ENCODE peak calls at places on chromosomes 11 and 22, in eight cellular contexts. M, S, T, V, W, E, K and F are unnamed samples.

GRCh38 chr22:43395296-43395695 is 16.5 kb upstream of the MPPED1 start:
- DNase-seq in S (no peak), T (no peak), E (no peak), W (no peak), V (no peak), K (no peak), M (no peak), F (no peak)

GRCh38 chr11:450809-451451 is 851 bp downstream of the PTDSS2 start:
- DNase-seq in S (peak), T (peak), W (peak), K (peak), V (peak), M (peak), E (peak), F (peak)

GRCh38 chr11:109668973-109669634 is 247.1 kb downstream of the C11orf87 start:
- DNase-seq in T (no peak), S (no peak), V (peak), K (no peak), W (peak), M (peak), E (no peak), F (peak)

GRCh38 chr11:86559311-86559945 is 113.0 kb downstream of the ME3 start:
- DNase-seq in S (no peak), V (peak), K (no peak), E (no peak), M (peak), T (peak), W (peak), F (no peak)

GRCh38 chr11:69941546-69942332 is 122.5 kb upstream of the FGF3 start:
- DNase-seq in V (no peak), M (no peak), S (no peak), K (peak), W (no peak), E (peak), T (peak), F (no peak)

GRCh38 chr11:121521145-121522042 is 68.6 kb upstream of the SORL1-AS1 start:
- DNase-seq in W (peak), E (no peak), M (no peak), K (no peak), V (peak), T (no peak), S (no peak), F (peak)

GRCh38 chr22:20295262-20296064 is 24.4 kb downstream of the DGCR6L start:
- DNase-seq in T (no peak), E (no peak), K (no peak), V (no peak), M (no peak), W (no peak), S (no peak), F (no peak)

GRCh38 chr11:9060700-9061111 is 30.7 kb downstream of the SCUBE2 start:
- DNase-seq in T (no peak), E (no peak), W (no peak), K (no peak), S (no peak), V (peak), M (peak), F (no peak)

GRCh38 chr22:29074276-29074625 is 1.4 kb downstream of the KREMEN1 start:
- DNase-seq in S (no peak), K (no peak), M (no peak), E (no peak), W (no peak), T (no peak), V (no peak), F (no peak)

GRCh38 chr22:48253136-48253535 is 1490.7 kb downstream of the TBC1D22A start:
- DNase-seq in K (no peak), T (no peak), M (no peak), E (no peak), S (no peak), W (no peak), V (no peak), F (no peak)

GRCh38 chr11:106424111-106424510 is 346.6 kb downstream of the AASDHPPT start:
- DNase-seq in W (peak), E (no peak), S (no peak), T (no peak), V (peak), M (peak), K (no peak), F (peak)

GRCh38 chr11:728901-729491 is 18.3 kb upstream of the TALDO1 start:
- DNase-seq in T (no peak), E (no peak), V (no peak), K (no peak), W (no peak), S (peak), M (no peak), F (no peak)

GRCh38 chr11:133920109-133920990 is 36.4 kb downstream of the IGSF9B start:
- DNase-seq in E (no peak), K (no peak), T (no peak), V (no peak), W (no peak), M (no peak), S (no peak), F (no peak)

GRCh38 chr11:8288824-8289223 is 25.1 kb upstream of the LMO1 start:
- DNase-seq in E (no peak), W (no peak), T (peak), S (no peak), M (no peak), K (no peak), V (no peak), F (no peak)

GRCh38 chr22:46102752-46103151 is 47.6 kb upstream of the PPARA start:
- DNase-seq in V (no peak), K (no peak), T (no peak), W (no peak), M (no peak), S (no peak), E (no peak), F (no peak)

GRCh38 chr11:44971185-44971584 is 20.5 kb upstream of the TP53I11 start:
- DNase-seq in M (no peak), T (no peak), K (no peak), W (no peak), V (no peak), S (no peak), E (no peak), F (no peak)

GRCh38 chr11:115051938-115052590 is 373.7 kb downstream of the NXPE2 start:
- DNase-seq in M (no peak), T (no peak), K (no peak), S (no peak), W (no peak), V (no peak), E (no peak), F (no peak)

GRCh38 chr11:59216654-59217640 is 4.2 kb upstream of the MPEG1 start:
- DNase-seq in K (no peak), V (peak), W (peak), M (peak), T (peak), E (no peak), S (no peak), F (peak)

GRCh38 chr11:128247235-128247594 is 340.1 kb downstream of the ETS1 start:
- DNase-seq in V (no peak), S (no peak), M (no peak), K (no peak), T (no peak), E (no peak), W (no peak), F (peak)

GRCh38 chr22:42324991-42325710 is 54.7 kb upstream of the TCF20 start:
- DNase-seq in K (no peak), S (no peak), T (no peak), M (no peak), V (no peak), E (no peak), W (no peak), F (no peak)

GRCh38 chr11:86715611-86716010 is 43.2 kb upstream of the ME3 start:
- DNase-seq in M (no peak), E (no peak), W (no peak), V (no peak), S (no peak), K (no peak), T (no peak), F (no peak)

GRCh38 chr22:36385491-36386350 is 2.0 kb downstream of the MYH9 start:
- DNase-seq in W (no peak), T (peak), M (peak), K (peak), E (peak), V (peak), S (no peak), F (no peak)

GRCh38 chr11:64249563-64250405 is 1.5 kb upstream of the PLCB3 start:
- DNase-seq in T (no peak), M (no peak), S (no peak), V (no peak), K (no peak), W (no peak), E (no peak), F (no peak)

GRCh38 chr11:43311791-43312607 is at the start of gene API5:
- DNase-seq in W (peak), V (peak), E (peak), K (peak), T (peak), M (peak), S (peak), F (peak)

GRCh38 chr11:69366591-69366990 is 72.6 kb downstream of the MYEOV start:
- DNase-seq in K (no peak), M (no peak), S (no peak), W (no peak), T (no peak), V (no peak), E (no peak), F (no peak)

GRCh38 chr22:21077884-21078508 is 32.2 kb downstream of the LRRC74B start:
- DNase-seq in K (no peak), S (no peak), W (no peak), M (no peak), E (no peak), T (no peak), V (no peak), F (no peak)

GRCh38 chr22:45885941-45886395 is 91.0 kb downstream of the WNT7B start:
- DNase-seq in K (peak), W (no peak), E (peak), M (no peak), S (peak), T (peak), V (no peak), F (no peak)

GRCh38 chr22:27223317-27224177 is 566.2 kb downstream of the MIAT start:
- DNase-seq in K (no peak), V (peak), W (peak), T (no peak), E (no peak), M (peak), S (no peak), F (peak)

GRCh38 chr22:36329217-36330078 is 58.3 kb downstream of the MYH9 start:
- DNase-seq in T (no peak), V (peak), M (peak), K (peak), S (peak), W (peak), E (no peak), F (peak)

GRCh38 chr11:128066429-128066828 is 520.9 kb downstream of the ETS1 start:
- DNase-seq in V (no peak), E (no peak), M (no peak), T (no peak), K (no peak), S (no peak), W (no peak), F (no peak)

GRCh38 chr11:32414925-32415324 is 20.4 kb downstream of the WT1 start:
- DNase-seq in S (no peak), M (no peak), W (no peak), E (no peak), T (no peak), K (no peak), V (no peak), F (no peak)

GRCh38 chr11:134352111-134352510 is 20.3 kb downstream of the GLB1L2 start:
- DNase-seq in K (no peak), W (no peak), V (no peak), E (no peak), M (no peak), T (no peak), S (no peak), F (no peak)

GRCh38 chr11:9150501-9150900 is 59.1 kb upstream of the SCUBE2 start:
- DNase-seq in S (no peak), W (peak), E (no peak), M (peak), T (no peak), V (peak), K (no peak), F (peak)

GRCh38 chr22:31486951-31487350 is 2.7 kb downstream of the EIF4ENIF1 start:
- DNase-seq in T (no peak), E (no peak), V (no peak), M (no peak), W (no peak), K (no peak), S (no peak), F (no peak)
- TF ChIP-seq CTCF in T (no peak), E (no peak), V (no peak), M (no peak), W (no peak), K (no peak), S (no peak), F (no peak)

GRCh38 chr11:130124096-130124495 is 35.5 kb upstream of the ST14 start:
- DNase-seq in S (no peak), W (peak), E (peak), V (peak), T (peak), M (peak), K (peak), F (peak)
- H3K4me3 ChIP-seq in S (no peak), W (no peak), E (no peak), V (no peak), T (no peak), M (no peak), K (no peak), F (no peak)

GRCh38 chr22:50625131-50625567 is 2.8 kb downstream of the ARSA start:
- DNase-seq in M (no peak), T (no peak), V (no peak), S (no peak), K (no peak), W (no peak), E (peak), F (no peak)

GRCh38 chr22:50624347-50625130 is 3.4 kb downstream of the ARSA start:
- DNase-seq in T (no peak), M (no peak), K (no peak), E (peak), S (no peak), W (no peak), V (no peak), F (no peak)

GRCh38 chr22:50626856-50627451 is 998 bp downstream of the ARSA start:
- DNase-seq in W (no peak), S (peak), E (peak), M (no peak), K (no peak), V (no peak), T (peak), F (no peak)

GRCh38 chr22:50626314-50626855 is 1.6 kb downstream of the ARSA start:
- DNase-seq in T (peak), V (no peak), M (no peak), W (no peak), S (no peak), E (peak), K (no peak), F (no peak)

DNA sequence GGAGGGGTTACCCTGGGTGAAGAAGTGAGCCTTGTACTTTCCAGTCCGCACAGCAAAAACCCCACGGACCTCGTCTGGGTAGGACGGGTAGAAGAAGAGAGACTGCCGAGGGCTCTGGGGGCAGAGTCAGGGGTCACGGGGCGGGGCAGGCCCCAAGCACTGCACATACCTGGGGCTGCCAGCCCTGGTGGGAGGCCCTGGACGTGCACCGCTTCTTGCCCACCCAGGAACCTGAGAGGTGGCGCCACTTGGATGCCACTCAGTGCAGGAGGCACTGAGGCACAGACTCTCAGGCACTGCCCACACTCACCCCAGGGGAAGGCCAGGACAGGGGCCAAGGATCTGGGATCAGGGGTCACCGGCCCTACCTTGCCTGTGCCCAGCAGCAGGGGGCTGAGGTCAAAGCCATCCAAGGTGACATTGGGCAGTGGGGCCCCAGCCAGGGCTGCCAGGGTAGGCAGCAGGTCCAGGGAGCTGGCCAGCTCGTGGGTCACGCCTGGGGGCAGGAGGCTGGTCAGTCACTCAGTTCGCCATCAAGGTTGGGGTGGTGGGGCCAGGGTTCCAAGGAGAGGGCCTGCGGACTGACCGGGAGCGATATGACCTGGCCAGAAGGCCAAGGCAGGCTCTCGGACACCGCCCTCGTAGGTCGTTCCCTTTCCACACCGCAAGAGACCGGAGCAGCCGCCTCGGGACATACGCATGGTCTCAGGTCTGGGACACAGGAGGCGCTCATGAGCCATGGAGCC is 2.2 kb downstream of the ARSA start:
- DNase-seq in W (no peak), V (no peak), M (no peak), K (no peak), T (peak), S (peak), E (peak), F (no peak)
- TF ChIP-seq CTCF in W (peak), V (no peak), M (no peak), K (no peak), T (no peak), S (no peak), E (peak), F (no peak)

DNA sequence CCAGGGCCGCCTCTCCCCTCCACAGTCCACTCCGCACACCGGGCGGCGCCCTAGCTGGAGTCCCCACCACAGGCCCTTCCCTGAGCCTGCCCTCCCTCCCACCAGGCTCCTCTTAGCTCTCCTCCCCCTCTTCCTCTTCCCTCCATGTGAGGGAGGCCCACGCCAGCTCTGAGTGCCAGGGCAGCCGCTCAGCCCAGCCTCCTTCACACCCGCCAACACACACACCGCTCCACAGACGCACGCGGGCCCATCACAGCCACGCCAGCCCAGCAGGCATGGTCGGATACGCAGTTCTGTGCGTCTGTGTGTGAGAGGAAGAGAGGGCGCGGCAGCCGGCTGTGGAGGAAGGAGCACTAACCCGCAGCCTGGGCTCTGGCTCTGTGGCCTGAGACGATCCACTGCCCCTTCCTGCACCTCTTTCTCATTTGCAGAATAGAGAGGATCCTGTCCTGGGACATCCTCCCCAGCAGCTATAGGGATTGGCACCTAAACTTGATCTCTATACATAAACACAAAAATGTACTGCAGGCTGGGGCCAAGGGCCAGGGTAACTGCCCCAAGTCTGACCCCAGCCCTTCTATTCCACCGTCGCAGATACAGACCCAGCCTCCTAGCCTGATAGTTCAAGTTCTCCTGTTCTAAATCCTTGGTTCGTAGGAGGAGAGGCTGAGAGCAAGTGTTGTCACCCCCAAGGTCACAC is 3.5 kb downstream of the CHRM4 start:
- DNase-seq in S (no peak), M (no peak), V (no peak), T (no peak), E (no peak), K (no peak), W (no peak), F (peak)
- H3K4me3 ChIP-seq in S (no peak), M (no peak), V (no peak), T (no peak), E (no peak), K (no peak), W (no peak), F (no peak)

DNA sequence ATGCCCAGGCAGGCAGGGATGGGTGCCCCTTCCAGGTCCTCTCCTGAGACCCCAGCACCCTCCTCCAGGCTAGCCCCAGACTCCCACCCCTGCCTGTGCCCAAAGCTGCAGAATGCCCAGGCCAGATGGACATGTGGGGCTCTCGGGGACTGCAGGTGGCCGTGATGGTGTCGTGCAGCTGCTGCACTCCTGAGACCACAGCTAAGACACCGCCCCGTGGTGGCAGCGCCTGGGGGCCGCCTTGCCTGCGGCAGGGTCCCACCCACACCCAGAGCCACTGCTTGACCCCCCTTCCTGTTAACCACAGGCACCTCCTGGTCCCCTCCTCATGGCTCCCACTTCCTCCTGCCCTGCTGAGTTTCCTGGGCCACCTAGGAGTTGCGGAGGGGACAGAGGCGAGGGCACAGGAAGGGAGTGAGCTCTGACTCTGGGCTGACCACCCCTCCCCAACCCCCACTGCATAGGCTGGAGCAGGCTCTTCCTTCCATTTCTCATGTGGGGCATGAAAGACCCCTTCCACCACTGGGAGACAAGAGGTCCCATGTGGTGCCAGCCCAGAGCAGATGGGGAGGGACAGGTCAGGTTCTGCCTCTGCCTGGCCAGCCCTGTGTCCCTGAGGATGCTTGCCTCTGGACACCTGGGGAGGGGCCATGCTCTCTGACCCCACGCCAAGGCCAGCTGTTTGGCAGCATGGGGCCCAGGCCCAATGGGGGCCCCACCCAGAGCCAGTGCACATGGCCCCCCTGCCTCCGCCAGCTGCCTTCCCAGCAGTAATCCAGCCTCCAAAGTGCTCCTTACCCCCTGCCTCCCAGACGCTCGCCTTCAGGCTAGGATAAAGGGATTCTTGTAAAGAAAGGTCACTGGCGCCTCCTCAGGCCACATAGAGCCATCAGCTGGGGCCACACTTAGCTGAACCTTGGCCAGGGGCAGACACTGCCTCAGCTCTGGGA is 29.3 kb downstream of the OSBPL5 start:
- DNase-seq in W (no peak), T (peak), V (no peak), M (no peak), S (no peak), E (peak), K (peak), F (no peak)
- TF ChIP-seq CTCF in W (no peak), T (no peak), V (no peak), M (no peak), S (no peak), E (no peak), K (no peak), F (no peak)

GRCh38 chr11:35617687-35618496 is at the start of gene FJX1:
- DNase-seq in K (peak), T (peak), M (peak), S (peak), W (peak), E (peak), V (peak), F (peak)
- H3K4me3 ChIP-seq in K (peak), T (peak), M (peak), S (peak), W (peak), E (peak), V (peak), F (peak)